ENCODE peak calls at places on chromosome 5, in seven cellular contexts. G is body of pancreas, T is fibroblast of lung, M is IMR-90, V is lower lobe of right lung, X is Peyer's patch, Y is mucosa of descending colon. I is an unnamed sample.
A peak's percentile ranks its signal among the peaks of the same experiment; 100 is the strongest.

GRCh38 chr5:120605325-120606079 is 141.4 kb downstream of the PRR16 start:
- DNase-seq in V (no peak), M (no peak), X (no peak), G (no peak), T (no peak), Y (no peak), I (no peak)

GRCh38 chr5:79961731-79962579 is 29.1 kb downstream of the MTX3 start:
- DNase-seq in X (no peak), M (no peak), G (no peak), Y (no peak), T (no peak), V (no peak), I (peak; percentile 14)

GRCh38 chr5:135487839-135488514 is 35.8 kb upstream of the TIFAB start:
- DNase-seq in G (no peak), M (no peak), Y (no peak), V (no peak), X (no peak), T (no peak), I (no peak)

GRCh38 chr5:138346889-138347288 is 5.6 kb upstream of the KDM3B start:
- DNase-seq in V (no peak), M (no peak), Y (no peak), G (no peak), X (no peak), T (no peak), I (no peak)

GRCh38 chr5:175894805-175895204 is 23.4 kb downstream of the CPLX2 start:
- DNase-seq in X (no peak), G (no peak), M (no peak), V (no peak), T (no peak), Y (no peak), I (no peak)

GRCh38 chr5:171449426-171449825 is 30.0 kb downstream of the FGF18 start:
- DNase-seq in Y (no peak), T (no peak), G (no peak), V (no peak), M (no peak), X (no peak), I (no peak)

GRCh38 chr5:31459594-31459993 is 72.3 kb downstream of the DROSHA start:
- DNase-seq in Y (no peak), M (no peak), T (no peak), G (no peak), X (no peak), V (no peak), I (no peak)

GRCh38 chr5:136590581-136590980 is 225.2 kb upstream of the TRPC7 start:
- DNase-seq in X (no peak), G (no peak), T (no peak), Y (no peak), V (no peak), M (no peak), I (no peak)

GRCh38 chr5:122173484-122174191 is 44.3 kb downstream of the ZNF474 start:
- DNase-seq in T (no peak), V (no peak), X (no peak), M (no peak), G (no peak), Y (no peak), I (no peak)

GRCh38 chr5:36660397-36661049 is 54.1 kb downstream of the SLC1A3 start:
- DNase-seq in Y (no peak), M (no peak), T (no peak), V (no peak), X (no peak), G (no peak), I (no peak)

GRCh38 chr5:14415516-14416074 is 166.0 kb upstream of the OTULINL start:
- DNase-seq in V (no peak), M (no peak), T (peak; percentile 35), Y (no peak), G (no peak), X (no peak), I (no peak)

GRCh38 chr5:1415059-1415425 is 30.2 kb downstream of the SLC6A3 start:
- DNase-seq in Y (no peak), X (no peak), T (no peak), V (peak; percentile 34), M (no peak), G (no peak), I (no peak)

GRCh38 chr5:142922223-142922952 is 152.2 kb downstream of the ARHGAP26 start:
- DNase-seq in G (no peak), Y (no peak), M (peak; percentile 77), X (no peak), V (no peak), T (peak; percentile 77), I (no peak)

GRCh38 chr5:133753856-133754255 is 141.5 kb upstream of the FSTL4 start:
- DNase-seq in X (no peak), Y (no peak), M (no peak), V (no peak), T (no peak), G (no peak), I (no peak)

GRCh38 chr5:6886866-6887265 is 173.6 kb downstream of the TENT4A start:
- DNase-seq in V (no peak), X (no peak), T (no peak), Y (no peak), M (no peak), G (no peak), I (no peak)

GRCh38 chr5:19917588-19917987 is 70.4 kb downstream of the CDH18 start:
- DNase-seq in V (no peak), X (no peak), G (no peak), Y (no peak), T (no peak), M (no peak), I (no peak)

GRCh38 chr5:125056641-125057345 is 310.4 kb upstream of the ZNF608 start:
- DNase-seq in V (no peak), G (no peak), Y (no peak), M (no peak), X (no peak), T (no peak), I (no peak)

GRCh38 chr5:158832736-158833135 is 267.0 kb downstream of the EBF1 start:
- DNase-seq in X (no peak), V (no peak), T (no peak), G (no peak), Y (no peak), M (no peak), I (no peak)

GRCh38 chr5:16546712-16547111 is 70.1 kb downstream of the RETREG1 start:
- DNase-seq in X (no peak), Y (no peak), T (no peak), V (no peak), M (no peak), G (no peak), I (no peak)

GRCh38 chr5:54761213-54761701 is 224.1 kb downstream of the ESM1 start:
- DNase-seq in Y (no peak), T (peak; percentile 98), X (no peak), V (no peak), G (no peak), M (peak; percentile 95), I (no peak)

GRCh38 chr5:154541553-154541952 is 63.5 kb upstream of the HAND1 start:
- DNase-seq in T (no peak), Y (no peak), M (no peak), X (no peak), G (peak; percentile 20), V (no peak), I (no peak)

GRCh38 chr5:170104710-170105109 is 987 bp upstream of the FOXI1 start:
- DNase-seq in G (no peak), M (no peak), X (no peak), V (no peak), Y (no peak), T (no peak), I (no peak)

GRCh38 chr5:168365581-168366081 is 74.2 kb downstream of the WWC1 start:
- DNase-seq in Y (peak; percentile 68), X (no peak), G (peak; percentile 70), M (peak; percentile 58), T (peak; percentile 59), V (peak; percentile 77), I (no peak)

GRCh38 chr5:5340206-5340729 is 82.2 kb upstream of the ICE1 start:
- DNase-seq in X (no peak), G (peak; percentile 35), V (no peak), Y (peak; percentile 37), T (peak; percentile 91), M (peak; percentile 83), I (peak; percentile 96)

GRCh38 chr5:55154893-55155292 is 5.1 kb upstream of the GPX8 start:
- DNase-seq in M (peak; percentile 80), Y (no peak), G (no peak), T (peak; percentile 62), V (no peak), X (no peak), I (no peak)

GRCh38 chr5:168023190-168023589 is 268.3 kb upstream of the WWC1 start:
- DNase-seq in M (no peak), Y (peak; percentile 20), T (peak; percentile 15), G (no peak), V (no peak), X (no peak), I (peak; percentile 35)

GRCh38 chr5:127290019-127290945 is at the start of gene MEGF10:
- DNase-seq in X (peak; percentile 57), V (no peak), T (peak; percentile 48), G (peak; percentile 37), M (peak; percentile 17), Y (peak; percentile 64), I (no peak)
- TF ChIP-seq CTCF in X (no peak), V (peak; percentile 52), T (peak; percentile 68), G (peak; percentile 64), M (peak; percentile 69), Y (peak; percentile 41), I (peak; percentile 11)

GRCh38 chr5:87589587-87589986 is 176.9 kb upstream of the CCNH start:
- DNase-seq in G (no peak), X (no peak), Y (no peak), T (no peak), V (no peak), M (no peak), I (no peak)
- H3K4me1 ChIP-seq in G (no peaks in the 10 kb centered on the region), X (no peaks in the 10 kb centered on the region), Y (no peaks in the 10 kb centered on the region), T (no peaks in the 10 kb centered on the region), V (no peaks in the 10 kb centered on the region), M (no peaks in the 10 kb centered on the region), I (no peaks in the 10 kb centered on the region)

GRCh38 chr5:119532637-119533036 is 80.3 kb downstream of the HSD17B4 start:
- DNase-seq in V (no peak), X (no peak), Y (no peak), M (peak; percentile 10), G (no peak), T (no peak), I (no peak)
- H3K36me3 ChIP-seq in V (peaks cover 63% of the 10 kb centered on the region), X (no peaks in the 10 kb centered on the region), Y (no peaks in the 10 kb centered on the region), M (peaks cover 3% of the 10 kb centered on the region), G (peaks cover 2% of the 10 kb centered on the region), T (no peaks in the 10 kb centered on the region), I (peaks cover 3% of the 10 kb centered on the region)

GRCh38 chr5:132493821-132494220 is 3.2 kb upstream of the IRF1 start:
- DNase-seq in T (no peak), Y (no peak), V (no peak), X (no peak), G (no peak), M (no peak), I (no peak)

GRCh38 chr5:132495063-132495671 is 4.6 kb upstream of the IRF1 start:
- DNase-seq in T (no peak), Y (no peak), G (peak; percentile 16), V (no peak), M (no peak), X (peak; percentile 44), I (no peak)

GRCh38 chr5:132496631-132497487 is 6.3 kb upstream of the IRF1 start:
- DNase-seq in V (peak; percentile 96), T (peak; percentile 87), X (peak; percentile 94), M (peak; percentile 87), G (peak; percentile 92), Y (peak; percentile 97), I (peak; percentile 64)

GRCh38 chr5:132497488-132497997 is 7.0 kb upstream of the IRF1 start:
- DNase-seq in G (peak; percentile 68), X (peak; percentile 51), T (peak; percentile 90), V (peak; percentile 70), M (peak; percentile 95), Y (peak; percentile 72), I (no peak)

GRCh38 chr5:132495672-132496630 is 5.4 kb upstream of the IRF1 start:
- DNase-seq in G (peak; percentile 96), X (peak; percentile 96), M (peak; percentile 82), V (peak; percentile 97), Y (peak; percentile 97), T (peak; percentile 94), I (peak; percentile 91)
- TF ChIP-seq CTCF in G (no peak), X (no peak), M (no peak), V (no peak), Y (no peak), T (no peak), I (peak; percentile 20)

I was measured in BE2C.